ENCODE peak calls at places on chromosome 4, in five cellular contexts. G is NCI-H524, J is upper lobe of right lung, N is NCI-H510A treated with DMSO at 0.1 percent for 48 hours, K is ovary. L is an unnamed sample.

GRCh38 chr4:121072836-121073362 is 564 bp upstream of the NDNF start:
- DNase-seq in G (no peak), J (peak), N (peak), K (no peak), L (no peak)

GRCh38 chr4:123889376-123889945 is 492.9 kb downstream of the SPRY1 start:
- DNase-seq in G (no peak), J (no peak), N (no peak), K (no peak), L (no peak)

GRCh38 chr4:70425306-70425705 is 27.6 kb downstream of the OPRPN start:
- DNase-seq in G (no peak), J (no peak), N (no peak), K (no peak), L (no peak)

GRCh38 chr4:18020671-18021469 is 685 bp downstream of the LCORL start:
- DNase-seq in G (peak), J (peak), N (peak), K (peak), L (peak)

GRCh38 chr4:113957961-113958360 is 21.5 kb downstream of the ARSJ start:
- DNase-seq in G (no peak), J (no peak), N (no peak), K (no peak), L (no peak)

GRCh38 chr4:8612646-8613045 is 20.1 kb downstream of the CPZ start:
- DNase-seq in G (no peak), J (no peak), N (no peak), K (peak), L (no peak)

GRCh38 chr4:79141530-79141929 is 184.3 kb downstream of the NAA11 start:
- DNase-seq in G (no peak), J (no peak), N (no peak), K (no peak), L (no peak)

GRCh38 chr4:89723096-89723495 is 113.9 kb downstream of the SNCA start:
- DNase-seq in G (no peak), J (no peak), N (no peak), K (no peak), L (no peak)

GRCh38 chr4:149521611-149522010 is 294.0 kb downstream of the IQCM start:
- DNase-seq in G (no peak), J (no peak), N (no peak), K (no peak), L (no peak)

GRCh38 chr4:151555151-151555945 is 146.4 kb downstream of the FHIP1A start:
- DNase-seq in G (no peak), J (no peak), N (no peak), K (no peak), L (no peak)

GRCh38 chr4:26050671-26051070 is 136.7 kb downstream of the SMIM20 start:
- DNase-seq in G (no peak), J (no peak), N (no peak), K (no peak), L (no peak)

GRCh38 chr4:13966241-13967195 is 339.0 kb upstream of the BOD1L1 start:
- DNase-seq in G (no peak), J (no peak), N (no peak), K (no peak), L (no peak)

GRCh38 chr4:132076829-132077228 is 1072.3 kb upstream of the PCDH10 start:
- DNase-seq in G (no peak), J (no peak), N (no peak), K (no peak), L (no peak)

GRCh38 chr4:101393256-101393655 is 45.9 kb upstream of the PPP3CA start:
- DNase-seq in G (no peak), J (no peak), N (no peak), K (no peak), L (no peak)

GRCh38 chr4:148166132-148166531 is 276.1 kb downstream of the NR3C2 start:
- DNase-seq in G (no peak), J (no peak), N (no peak), K (peak), L (no peak)

GRCh38 chr4:47538516-47538915 is 53.4 kb downstream of the ATP10D start:
- DNase-seq in G (no peak), J (no peak), N (no peak), K (no peak), L (no peak)

GRCh38 chr4:6758732-6759131 is 23.8 kb upstream of the KIAA0232 start:
- DNase-seq in G (no peak), J (no peak), N (no peak), K (no peak), L (no peak)

GRCh38 chr4:35463251-35463952 is 780.9 kb downstream of the ARAP2 start:
- DNase-seq in G (peak), J (peak), N (no peak), K (no peak), L (no peak)

GRCh38 chr4:142707397-142707796 is 138.7 kb downstream of the INPP4B start:
- DNase-seq in G (no peak), J (no peak), N (no peak), K (no peak), L (no peak)

GRCh38 chr4:98540803-98541202 is 117.6 kb downstream of the TSPAN5 start:
- DNase-seq in G (no peak), J (no peak), N (no peak), K (no peak), L (no peak)